ENCODE peak calls at places on chromosome X, in eight cellular contexts. R is PC-3; D is CD8-positive, alpha-beta T cell; Q is body of pancreas; F is heart left ventricle; Z is retinal pigment epithelial cell; H is mucosa of descending colon; V is left ventricle myocardium inferior. K is an unnamed sample.

GRCh38 chrX:88135735-88136134 is 611.3 kb upstream of the CPXCR1 start:
- DNase-seq in H (no peak), Q (no peak), F (no peak), Z (no peak), V (no peak), R (peak; percentile 35), D (no peak), K (no peak)

GRCh38 chrX:44178271-44178670 is 165.2 kb downstream of the EFHC2 start:
- DNase-seq in Q (no peak), D (no peak), V (no peak), F (no peak), Z (no peak), H (no peak), R (no peak), K (no peak)

GRCh38 chrX:5681159-5681558 is 547.5 kb downstream of the NLGN4X start:
- DNase-seq in V (no peak), R (peak; percentile 9), Z (no peak), D (no peak), H (no peak), Q (no peak), F (no peak), K (peak; percentile 1)

GRCh38 chrX:65686246-65686645 is 18.8 kb downstream of the MSN start:
- DNase-seq in Z (no peak), H (no peak), F (no peak), V (no peak), Q (no peak), R (no peak), D (no peak), K (no peak)

GRCh38 chrX:2500091-2500680 is 590 bp downstream of the DHRSX start:
- DNase-seq in Z (no peak), R (peak; percentile 52), D (no peak), V (peak; percentile 34), H (peak; percentile 58), Q (no peak), F (peak; percentile 45), K (peak; percentile 25)

GRCh38 chrX:40153335-40154221 is 55.8 kb upstream of the BCOR start:
- DNase-seq in V (peak; percentile 49), D (peak; percentile 60), R (peak; percentile 36), H (peak; percentile 64), Q (peak; percentile 62), F (no peak), Z (no peak), K (peak; percentile 74)

GRCh38 chrX:39398973-39399268 is 597.7 kb downstream of the MID1IP1 start:
- DNase-seq in R (no peak), Z (no peak), F (no peak), Q (no peak), V (peak; percentile 15), D (no peak), H (no peak), K (no peak)

GRCh38 chrX:21590012-21590776 is 67.9 kb downstream of the KLHL34 start:
- DNase-seq in R (no peak), Z (no peak), H (no peak), Q (no peak), V (no peak), D (no peak), F (no peak), K (no peak)

GRCh38 chrX:48934581-48935331 is 15.9 kb upstream of the PIM2 start:
- DNase-seq in Q (no peak), H (no peak), D (no peak), F (no peak), R (no peak), Z (no peak), V (no peak), K (no peak)

GRCh38 chrX:2576793-2577192 is 76.0 kb upstream of the DHRSX start:
- DNase-seq in D (no peak), F (no peak), H (no peak), Q (no peak), V (no peak), Z (no peak), R (peak; percentile 55), K (no peak)

GRCh38 chrX:139077303-139078131 is 366.0 kb upstream of the FGF13 start:
- DNase-seq in Q (no peak), D (no peak), F (no peak), R (peak; percentile 88), Z (no peak), H (no peak), V (no peak), K (no peak)

GRCh38 chrX:39821011-39821708 is 276.6 kb downstream of the BCOR start:
- DNase-seq in Z (no peak), V (peak; percentile 21), R (no peak), Q (peak; percentile 22), D (peak; percentile 11), F (peak; percentile 25), H (no peak), K (peak; percentile 9)

GRCh38 chrX:154396948-154397887 is 959 bp upstream of the RPL10 start:
- DNase-seq in D (peak; percentile 38), V (peak; percentile 81), H (peak; percentile 78), F (peak; percentile 73), R (peak; percentile 66), Q (peak; percentile 81), Z (no peak), K (peak; percentile 85)

GRCh38 chrX:19839770-19840254 is 47.6 kb downstream of the SH3KBP1 start:
- DNase-seq in Z (no peak), H (no peak), Q (no peak), F (no peak), V (no peak), D (no peak), R (peak; percentile 72), K (peak; percentile 68)

GRCh38 chrX:12383196-12383595 is 244.9 kb downstream of the FRMPD4 start:
- DNase-seq in F (no peak), V (no peak), H (no peak), Z (no peak), R (peak; percentile 4), Q (no peak), D (no peak), K (no peak)
- TF ChIP-seq CTCF in F (no peak), V (no peak), H (no peak), Z (peak; percentile 34), R (peak; percentile 66), Q (no peak), D (no peak), K (peak; percentile 22)

GRCh38 chrX:131792789-131793462 is 230.2 kb upstream of the STK26 start:
- DNase-seq in R (peak; percentile 43), Q (no peak), V (no peak), H (no peak), F (peak; percentile 53), D (peak; percentile 91), Z (no peak), K (peak; percentile 65)
- H3K4me3 ChIP-seq in R (no peak overlapping the region), Q (no peak overlapping the region), V (peak overlapping the region; percentile 46), H (no peak overlapping the region), F (peak overlapping the region; percentile 31), D (no peak overlapping the region), Z (peak overlapping the region; percentile 46), K (no peak overlapping the region)

DNA sequence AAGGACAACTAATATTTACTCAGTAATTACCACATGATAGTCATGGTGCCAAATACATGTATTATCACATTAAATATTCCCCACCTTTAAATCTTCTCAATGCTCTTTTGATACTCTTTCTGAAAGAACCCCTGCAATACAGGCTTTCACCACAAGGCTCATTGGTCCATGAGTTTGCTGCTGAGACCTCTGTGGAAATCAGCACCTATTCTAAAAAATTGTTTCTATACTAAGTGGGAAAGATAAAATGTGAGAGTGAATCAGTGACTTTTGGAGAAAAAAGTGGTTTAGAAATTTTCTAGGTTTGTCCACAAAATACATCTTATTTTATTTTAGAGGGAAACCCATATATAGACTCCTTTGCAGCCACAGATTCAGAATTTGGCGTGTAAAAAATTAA is 257.3 kb downstream of the ZIC3 start:
- DNase-seq in R (no peak), Q (no peak), F (no peak), D (no peak), Z (no peak), V (no peak), H (no peak), K (no peak)
- TF ChIP-seq CTCF in R (peak; percentile 31), Q (no peak), F (no peak), D (no peak), Z (no peak), V (no peak), H (no peak), K (no peak)

DNA sequence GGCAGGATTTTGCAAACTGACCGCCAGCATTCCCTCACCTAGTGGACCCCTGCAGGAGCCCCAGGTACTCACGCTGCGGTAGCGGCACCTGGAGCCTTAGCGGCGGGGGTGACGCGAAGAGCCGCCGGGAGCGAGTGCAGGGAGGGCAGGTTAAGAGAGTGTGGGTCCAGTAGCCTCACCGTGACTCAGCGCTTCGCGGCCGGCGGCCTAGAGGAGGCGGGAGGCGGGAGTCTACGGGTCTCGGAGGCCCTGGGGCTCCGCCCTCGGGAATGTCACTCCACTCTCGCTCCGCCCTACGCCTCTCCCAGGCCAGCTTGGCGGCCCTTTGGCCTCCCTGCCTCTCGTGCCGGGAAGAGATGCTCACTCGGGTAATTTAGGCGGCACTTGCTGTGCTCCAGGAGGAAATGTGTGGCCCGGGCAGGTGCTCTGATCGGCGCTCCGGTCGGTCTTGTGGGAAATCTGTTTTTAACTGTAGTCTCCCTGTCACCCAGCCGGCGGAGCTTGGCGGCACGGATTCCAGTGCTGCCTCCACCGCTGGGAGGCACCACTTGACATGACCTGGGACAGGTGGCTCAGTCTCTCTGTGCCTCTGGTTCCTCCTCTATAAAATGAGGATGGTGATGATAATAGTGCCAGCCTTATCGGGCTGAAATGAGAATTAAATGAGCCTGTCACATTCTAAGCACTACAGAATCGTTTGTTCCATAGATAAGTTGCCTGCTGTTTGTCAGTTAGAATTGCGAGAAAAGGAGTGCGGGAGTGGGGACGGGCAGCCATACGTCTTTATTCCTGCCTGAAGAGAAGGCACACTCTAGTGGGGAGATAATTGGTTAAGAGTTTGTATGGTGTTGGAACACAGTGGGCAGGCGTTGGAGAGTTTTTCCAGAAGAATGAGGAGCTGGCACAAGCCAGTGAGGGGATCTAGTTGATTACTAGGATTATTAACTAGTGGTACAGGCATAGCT is at the start of gene PIR:
- DNase-seq in Q (peak; percentile 87), R (peak; percentile 92), V (peak; percentile 86), F (peak; percentile 86), D (peak; percentile 37), Z (no peak), H (peak; percentile 84), K (peak; percentile 78)
- H3K4me3 ChIP-seq in Q (no peak within 1 kb of the TSS), R (peak within 1 kb of the TSS; percentile 84), V (peak within 1 kb of the TSS; percentile 76), F (peak within 1 kb of the TSS; percentile 65), D (peak within 1 kb of the TSS; percentile 27), Z (peak within 1 kb of the TSS; percentile 63), H (no peak within 1 kb of the TSS), K (peak within 1 kb of the TSS; percentile 53)

DNA sequence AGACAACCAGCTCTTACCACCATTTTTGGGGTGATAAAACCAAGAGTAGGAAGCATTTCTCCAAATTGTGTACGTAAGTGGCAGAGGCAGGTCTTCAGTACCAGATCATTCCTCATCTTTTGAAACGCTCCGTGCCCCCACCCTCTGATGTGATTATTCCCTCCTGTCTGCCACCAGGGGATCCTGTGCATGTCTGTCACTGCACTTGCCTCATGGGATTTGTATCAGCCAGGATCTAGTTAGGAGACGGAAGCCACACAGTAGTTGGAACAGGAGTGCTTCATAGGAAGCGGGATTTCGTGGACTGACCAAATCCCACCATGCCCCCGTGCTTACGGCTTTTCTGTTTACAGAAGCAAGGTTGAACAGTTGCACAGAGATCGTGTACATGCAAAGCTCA is 75.5 kb downstream of the SHROOM2 start:
- DNase-seq in Z (no peak), R (no peak), Q (no peak), D (no peak), F (no peak), H (no peak), V (no peak), K (no peak)
- TF ChIP-seq CTCF in Z (no peak), R (no peak), Q (no peak), D (no peak), F (no peak), H (no peak), V (no peak), K (no peak)

GRCh38 chrX:118536687-118537461 is 41.3 kb downstream of the DOCK11 start:
- DNase-seq in D (peak; percentile 40), V (no peak), H (no peak), Z (no peak), F (no peak), Q (no peak), R (peak; percentile 10), K (peak; percentile 72)
- H3K4me3 ChIP-seq in D (peak overlapping the region; percentile 9), V (no peak overlapping the region), H (no peak overlapping the region), Z (no peak overlapping the region), F (no peak overlapping the region), Q (no peak overlapping the region), R (no peak overlapping the region), K (peak overlapping the region; percentile 46)